ENCODE peak calls at places on chromosomes 13 and 19, in six cellular contexts. One of them, this sample, is unnamed.

GRCh38 chr19:7507884-7508283 is 8.0 kb upstream of the ZNF358 start:
- DNase-seq in WTC11: peak
- DNase-seq in CD8-positive, alpha-beta T cell: no peak
- DNase-seq in EL: peak
- DNase-seq in NCI-H2171: no peak
- DNase-seq in tibial artery: peak
- DNase-seq in this sample: no peak

GRCh38 chr13:74204606-74205312 is 70.6 kb upstream of the KLF12 start:
- DNase-seq in EL: peak
- DNase-seq in WTC11: no peak
- DNase-seq in NCI-H2171: no peak
- DNase-seq in CD8-positive, alpha-beta T cell: no peak
- DNase-seq in tibial artery: no peak
- DNase-seq in this sample: no peak

GRCh38 chr19:36604656-36605100 is 435 bp upstream of the ZNF382 start:
- DNase-seq in tibial artery: peak
- DNase-seq in CD8-positive, alpha-beta T cell: peak
- DNase-seq in EL: peak
- DNase-seq in NCI-H2171: peak
- DNase-seq in WTC11: peak
- DNase-seq in this sample: peak

GRCh38 chr13:72255908-72256307 is 388.9 kb upstream of the DACH1 start:
- DNase-seq in CD8-positive, alpha-beta T cell: no peak
- DNase-seq in WTC11: peak
- DNase-seq in tibial artery: no peak
- DNase-seq in NCI-H2171: peak
- DNase-seq in EL: peak
- DNase-seq in this sample: no peak

GRCh38 chr19:50300814-50301606 is 28.2 kb downstream of the KCNC3 start:
- DNase-seq in WTC11: no peak
- DNase-seq in NCI-H2171: no peak
- DNase-seq in CD8-positive, alpha-beta T cell: no peak
- DNase-seq in tibial artery: no peak
- DNase-seq in EL: peak
- DNase-seq in this sample: no peak

GRCh38 chr19:39151209-39151608 is 25.6 kb downstream of the PAK4 start:
- DNase-seq in CD8-positive, alpha-beta T cell: no peak
- DNase-seq in WTC11: no peak
- DNase-seq in EL: no peak
- DNase-seq in NCI-H2171: no peak
- DNase-seq in tibial artery: no peak
- DNase-seq in this sample: no peak

GRCh38 chr13:21689097-21689496 is 18.2 kb downstream of the FGF9 start:
- DNase-seq in WTC11: no peak
- DNase-seq in NCI-H2171: no peak
- DNase-seq in tibial artery: no peak
- DNase-seq in EL: no peak
- DNase-seq in CD8-positive, alpha-beta T cell: no peak
- DNase-seq in this sample: no peak

GRCh38 chr19:47663435-47663910 is 49.7 kb upstream of the EHD2 start:
- DNase-seq in CD8-positive, alpha-beta T cell: no peak
- DNase-seq in tibial artery: no peak
- DNase-seq in EL: peak
- DNase-seq in NCI-H2171: no peak
- DNase-seq in WTC11: no peak
- DNase-seq in this sample: no peak

GRCh38 chr19:30621326-30621920 is 249.2 kb downstream of the ZNF536 start:
- DNase-seq in NCI-H2171: peak
- DNase-seq in EL: no peak
- DNase-seq in tibial artery: no peak
- DNase-seq in CD8-positive, alpha-beta T cell: no peak
- DNase-seq in WTC11: no peak
- DNase-seq in this sample: no peak

GRCh38 chr13:113999618-113999910 is 25.7 kb upstream of the C13orf46 start:
- DNase-seq in NCI-H2171: no peak
- DNase-seq in tibial artery: no peak
- DNase-seq in WTC11: no peak
- DNase-seq in EL: no peak
- DNase-seq in CD8-positive, alpha-beta T cell: no peak
- DNase-seq in this sample: no peak

GRCh38 chr13:39253774-39254173 is 215.5 kb downstream of the NHLRC3 start:
- DNase-seq in EL: peak
- DNase-seq in CD8-positive, alpha-beta T cell: no peak
- DNase-seq in tibial artery: no peak
- DNase-seq in NCI-H2171: no peak
- DNase-seq in WTC11: no peak
- DNase-seq in this sample: no peak

GRCh38 chr13:85430216-85430615 is 369.0 kb downstream of the SLITRK6 start:
- DNase-seq in WTC11: no peak
- DNase-seq in CD8-positive, alpha-beta T cell: no peak
- DNase-seq in NCI-H2171: no peak
- DNase-seq in EL: no peak
- DNase-seq in tibial artery: no peak
- DNase-seq in this sample: no peak

GRCh38 chr19:38710416-38710702 is 33.9 kb downstream of the CAPN12 start:
- DNase-seq in WTC11: no peak
- DNase-seq in tibial artery: no peak
- DNase-seq in CD8-positive, alpha-beta T cell: no peak
- DNase-seq in EL: no peak
- DNase-seq in NCI-H2171: no peak
- DNase-seq in this sample: no peak

GRCh38 chr19:43694553-43694952 is 21.3 kb upstream of the IRGC start:
- DNase-seq in EL: no peak
- DNase-seq in tibial artery: no peak
- DNase-seq in CD8-positive, alpha-beta T cell: no peak
- DNase-seq in WTC11: no peak
- DNase-seq in NCI-H2171: no peak
- DNase-seq in this sample: no peak

GRCh38 chr19:29622191-29623070 is 16.3 kb downstream of the POP4 start:
- DNase-seq in tibial artery: no peak
- DNase-seq in NCI-H2171: no peak
- DNase-seq in EL: no peak
- DNase-seq in WTC11: no peak
- DNase-seq in CD8-positive, alpha-beta T cell: no peak
- DNase-seq in this sample: no peak

GRCh38 chr19:35756373-35757230 is at the start of gene HSPB6:
- DNase-seq in NCI-H2171: no peak
- DNase-seq in EL: peak
- DNase-seq in WTC11: peak
- DNase-seq in tibial artery: peak
- DNase-seq in CD8-positive, alpha-beta T cell: no peak
- DNase-seq in this sample: no peak

GRCh38 chr13:77222000-77222690 is 104.7 kb downstream of the MYCBP2 start:
- DNase-seq in WTC11: no peak
- DNase-seq in EL: no peak
- DNase-seq in tibial artery: no peak
- DNase-seq in NCI-H2171: no peak
- DNase-seq in CD8-positive, alpha-beta T cell: no peak
- DNase-seq in this sample: no peak

GRCh38 chr13:38902551-38902950 is 88.1 kb downstream of the STOML3 start:
- DNase-seq in tibial artery: no peak
- DNase-seq in EL: no peak
- DNase-seq in NCI-H2171: no peak
- DNase-seq in WTC11: no peak
- DNase-seq in CD8-positive, alpha-beta T cell: no peak
- DNase-seq in this sample: no peak

GRCh38 chr19:5145521-5146511 is 176.9 kb downstream of the KDM4B start:
- DNase-seq in WTC11: peak
- DNase-seq in EL: no peak
- DNase-seq in tibial artery: no peak
- DNase-seq in CD8-positive, alpha-beta T cell: no peak
- DNase-seq in NCI-H2171: no peak
- DNase-seq in this sample: no peak

GRCh38 chr19:7560271-7560670 is 24.8 kb downstream of the PNPLA6 start:
- DNase-seq in WTC11: no peak
- DNase-seq in NCI-H2171: no peak
- DNase-seq in CD8-positive, alpha-beta T cell: no peak
- DNase-seq in EL: no peak
- DNase-seq in tibial artery: no peak
- DNase-seq in this sample: no peak

GRCh38 chr13:113881614-113882265 is 17.9 kb upstream of the GAS6 start:
- DNase-seq in WTC11: no peak
- DNase-seq in NCI-H2171: no peak
- DNase-seq in CD8-positive, alpha-beta T cell: no peak
- DNase-seq in tibial artery: no peak
- DNase-seq in EL: no peak
- DNase-seq in this sample: no peak

GRCh38 chr19:54162884-54163283 is 3.4 kb upstream of the LENG1 start:
- DNase-seq in WTC11: no peak
- DNase-seq in NCI-H2171: no peak
- DNase-seq in CD8-positive, alpha-beta T cell: no peak
- DNase-seq in EL: no peak
- DNase-seq in tibial artery: no peak
- DNase-seq in this sample: no peak

GRCh38 chr13:45403081-45403480 is 15.1 kb downstream of the SLC25A30 start:
- DNase-seq in tibial artery: no peak
- DNase-seq in NCI-H2171: no peak
- DNase-seq in EL: no peak
- DNase-seq in CD8-positive, alpha-beta T cell: no peak
- DNase-seq in WTC11: no peak
- DNase-seq in this sample: no peak

GRCh38 chr19:15173746-15174404 is 26.9 kb downstream of the NOTCH3 start:
- DNase-seq in NCI-H2171: no peak
- DNase-seq in EL: no peak
- DNase-seq in CD8-positive, alpha-beta T cell: no peak
- DNase-seq in WTC11: no peak
- DNase-seq in tibial artery: no peak
- DNase-seq in this sample: no peak

GRCh38 chr19:48591021-48591420 is 15.5 kb upstream of the SPACA4 start:
- DNase-seq in tibial artery: no peak
- DNase-seq in EL: peak
- DNase-seq in WTC11: no peak
- DNase-seq in CD8-positive, alpha-beta T cell: no peak
- DNase-seq in NCI-H2171: no peak
- DNase-seq in this sample: no peak

GRCh38 chr13:90414691-90415596 is 932.5 kb upstream of the MIR17HG start:
- DNase-seq in WTC11: no peak
- DNase-seq in EL: peak
- DNase-seq in tibial artery: no peak
- DNase-seq in CD8-positive, alpha-beta T cell: no peak
- DNase-seq in NCI-H2171: no peak
- DNase-seq in this sample: no peak

GRCh38 chr19:55490478-55491436 is 2.5 kb downstream of the SSC5D start:
- DNase-seq in tibial artery: no peak
- DNase-seq in EL: no peak
- DNase-seq in NCI-H2171: no peak
- DNase-seq in CD8-positive, alpha-beta T cell: no peak
- DNase-seq in WTC11: no peak
- DNase-seq in this sample: no peak

GRCh38 chr13:97108535-97108910 is 113.6 kb upstream of the MBNL2 start:
- DNase-seq in CD8-positive, alpha-beta T cell: no peak
- DNase-seq in NCI-H2171: no peak
- DNase-seq in EL: no peak
- DNase-seq in tibial artery: no peak
- DNase-seq in WTC11: no peak
- DNase-seq in this sample: no peak

GRCh38 chr13:36275190-36276002 is 22.2 kb downstream of the CCDC169 start:
- DNase-seq in NCI-H2171: no peak
- DNase-seq in WTC11: no peak
- DNase-seq in CD8-positive, alpha-beta T cell: no peak
- DNase-seq in EL: peak
- DNase-seq in tibial artery: peak
- DNase-seq in this sample: no peak

GRCh38 chr13:73096173-73097117 is 37.6 kb downstream of the KLF5 start:
- DNase-seq in tibial artery: no peak
- DNase-seq in WTC11: no peak
- DNase-seq in NCI-H2171: no peak
- DNase-seq in EL: peak
- DNase-seq in CD8-positive, alpha-beta T cell: no peak
- DNase-seq in this sample: no peak

GRCh38 chr19:42121666-42122069 is 10.6 kb downstream of the POU2F2 start:
- DNase-seq in EL: peak
- DNase-seq in NCI-H2171: no peak
- DNase-seq in tibial artery: peak
- DNase-seq in WTC11: peak
- DNase-seq in CD8-positive, alpha-beta T cell: peak
- DNase-seq in this sample: peak

This sample was measured in activated B cell treated with CpG ODN at 0.5 μM for 24 hours.